ENCODE peak calls at places on chromosomes 12 and 14, in six cellular contexts. One of them, this sample, is unnamed.

GRCh38 chr14:22176930-22177329 is 412.1 kb downstream of the DAD1 start:
- DNase-seq in nucleus accumbens: no peak
- DNase-seq in body of pancreas: no peak
- DNase-seq in fibroblast of lung: no peak
- DNase-seq in T47D: no peak
- DNase-seq in upper lobe of right lung: no peak
- DNase-seq in this sample: no peak

GRCh38 chr12:108803428-108804105 is 53.8 kb downstream of the SSH1 start:
- DNase-seq in nucleus accumbens: peak
- DNase-seq in body of pancreas: peak
- DNase-seq in fibroblast of lung: peak
- DNase-seq in T47D: peak
- DNase-seq in upper lobe of right lung: no peak
- DNase-seq in this sample: peak

GRCh38 chr14:32078794-32079663 is 1.9 kb downstream of the ARHGAP5 start:
- DNase-seq in nucleus accumbens: no peak
- DNase-seq in body of pancreas: no peak
- DNase-seq in fibroblast of lung: peak
- DNase-seq in T47D: no peak
- DNase-seq in upper lobe of right lung: no peak
- DNase-seq in this sample: no peak

GRCh38 chr14:97994020-97994531 is 1196.9 kb downstream of the VRK1 start:
- DNase-seq in nucleus accumbens: no peak
- DNase-seq in body of pancreas: no peak
- DNase-seq in fibroblast of lung: no peak
- DNase-seq in T47D: no peak
- DNase-seq in upper lobe of right lung: no peak
- DNase-seq in this sample: no peak

GRCh38 chr14:100617715-100618693 is 30.8 kb upstream of the BEGAIN start:
- DNase-seq in nucleus accumbens: peak
- DNase-seq in body of pancreas: peak
- DNase-seq in fibroblast of lung: peak
- DNase-seq in T47D: no peak
- DNase-seq in upper lobe of right lung: peak
- DNase-seq in this sample: no peak

GRCh38 chr12:119843100-119843499 is 34.0 kb downstream of the CIT start:
- DNase-seq in nucleus accumbens: no peak
- DNase-seq in body of pancreas: no peak
- DNase-seq in fibroblast of lung: peak
- DNase-seq in T47D: no peak
- DNase-seq in upper lobe of right lung: no peak
- DNase-seq in this sample: peak

GRCh38 chr12:77343291-77343690 is 277.9 kb upstream of the E2F7 start:
- DNase-seq in nucleus accumbens: no peak
- DNase-seq in body of pancreas: no peak
- DNase-seq in fibroblast of lung: peak
- DNase-seq in T47D: no peak
- DNase-seq in upper lobe of right lung: no peak
- DNase-seq in this sample: peak

GRCh38 chr12:108784270-108784669 is 53.0 kb upstream of the CORO1C start:
- DNase-seq in nucleus accumbens: no peak
- DNase-seq in body of pancreas: no peak
- DNase-seq in fibroblast of lung: no peak
- DNase-seq in T47D: no peak
- DNase-seq in upper lobe of right lung: no peak
- DNase-seq in this sample: no peak

GRCh38 chr12:72072613-72073212 is 134.1 kb downstream of the TPH2 start:
- DNase-seq in nucleus accumbens: no peak
- DNase-seq in body of pancreas: no peak
- DNase-seq in fibroblast of lung: no peak
- DNase-seq in T47D: no peak
- DNase-seq in upper lobe of right lung: no peak
- DNase-seq in this sample: no peak

GRCh38 chr14:22547309-22547947 is 41.6 kb downstream of the DAD1 start:
- DNase-seq in nucleus accumbens: no peak
- DNase-seq in body of pancreas: no peak
- DNase-seq in fibroblast of lung: no peak
- DNase-seq in T47D: no peak
- DNase-seq in upper lobe of right lung: no peak
- DNase-seq in this sample: peak

GRCh38 chr12:70217416-70217815 is 25.8 kb upstream of the CNOT2 start:
- DNase-seq in nucleus accumbens: no peak
- DNase-seq in body of pancreas: no peak
- DNase-seq in fibroblast of lung: no peak
- DNase-seq in T47D: no peak
- DNase-seq in upper lobe of right lung: no peak
- DNase-seq in this sample: no peak

GRCh38 chr12:12853435-12853834 is 37.9 kb upstream of the GPRC5A start:
- DNase-seq in nucleus accumbens: no peak
- DNase-seq in body of pancreas: no peak
- DNase-seq in fibroblast of lung: no peak
- DNase-seq in T47D: no peak
- DNase-seq in upper lobe of right lung: no peak
- DNase-seq in this sample: no peak

GRCh38 chr12:8890313-8891084 is 23.8 kb upstream of the PHC1 start:
- DNase-seq in nucleus accumbens: peak
- DNase-seq in body of pancreas: peak
- DNase-seq in fibroblast of lung: peak
- DNase-seq in T47D: peak
- DNase-seq in upper lobe of right lung: no peak
- DNase-seq in this sample: peak

GRCh38 chr12:78586790-78587189 is 277.8 kb upstream of the SYT1 start:
- DNase-seq in nucleus accumbens: no peak
- DNase-seq in body of pancreas: no peak
- DNase-seq in fibroblast of lung: no peak
- DNase-seq in T47D: no peak
- DNase-seq in upper lobe of right lung: peak
- DNase-seq in this sample: no peak

GRCh38 chr12:95326855-95327254 is 109.2 kb downstream of the VEZT start:
- DNase-seq in nucleus accumbens: no peak
- DNase-seq in body of pancreas: no peak
- DNase-seq in fibroblast of lung: no peak
- DNase-seq in T47D: no peak
- DNase-seq in upper lobe of right lung: no peak
- DNase-seq in this sample: no peak

GRCh38 chr14:77580964-77581505 is 35.4 kb downstream of the SPTLC2 start:
- DNase-seq in nucleus accumbens: no peak
- DNase-seq in body of pancreas: no peak
- DNase-seq in fibroblast of lung: peak
- DNase-seq in T47D: peak
- DNase-seq in upper lobe of right lung: no peak
- DNase-seq in this sample: peak

GRCh38 chr12:6338955-6339761 is 2.7 kb downstream of the TNFRSF1A start:
- DNase-seq in nucleus accumbens: no peak
- DNase-seq in body of pancreas: no peak
- DNase-seq in fibroblast of lung: peak
- DNase-seq in T47D: no peak
- DNase-seq in upper lobe of right lung: no peak
- DNase-seq in this sample: no peak

GRCh38 chr12:123903301-123904065 is 69.1 kb downstream of the CCDC92 start:
- DNase-seq in nucleus accumbens: no peak
- DNase-seq in body of pancreas: no peak
- DNase-seq in fibroblast of lung: no peak
- DNase-seq in T47D: no peak
- DNase-seq in upper lobe of right lung: no peak
- DNase-seq in this sample: no peak

GRCh38 chr12:70157099-70157498 is 86.1 kb upstream of the CNOT2 start:
- DNase-seq in nucleus accumbens: no peak
- DNase-seq in body of pancreas: no peak
- DNase-seq in fibroblast of lung: no peak
- DNase-seq in T47D: no peak
- DNase-seq in upper lobe of right lung: no peak
- DNase-seq in this sample: no peak

GRCh38 chr12:107983871-107984480 is 145.1 kb upstream of the WSCD2 start:
- DNase-seq in nucleus accumbens: no peak
- DNase-seq in body of pancreas: no peak
- DNase-seq in fibroblast of lung: no peak
- DNase-seq in T47D: no peak
- DNase-seq in upper lobe of right lung: no peak
- DNase-seq in this sample: no peak

GRCh38 chr12:11780521-11781101 is 131.1 kb downstream of the ETV6 start:
- DNase-seq in nucleus accumbens: no peak
- DNase-seq in body of pancreas: no peak
- DNase-seq in fibroblast of lung: no peak
- DNase-seq in T47D: no peak
- DNase-seq in upper lobe of right lung: no peak
- DNase-seq in this sample: no peak

GRCh38 chr12:85007836-85008235 is 28.2 kb downstream of the TSPAN19 start:
- DNase-seq in nucleus accumbens: no peak
- DNase-seq in body of pancreas: no peak
- DNase-seq in fibroblast of lung: peak
- DNase-seq in T47D: no peak
- DNase-seq in upper lobe of right lung: no peak
- DNase-seq in this sample: no peak

GRCh38 chr12:50387487-50387886 is 8.9 kb downstream of the FAM186A start:
- DNase-seq in nucleus accumbens: no peak
- DNase-seq in body of pancreas: no peak
- DNase-seq in fibroblast of lung: peak
- DNase-seq in T47D: peak
- DNase-seq in upper lobe of right lung: no peak
- DNase-seq in this sample: no peak

GRCh38 chr12:9334026-9334692 is 126.0 kb upstream of the PZP start:
- DNase-seq in nucleus accumbens: no peak
- DNase-seq in body of pancreas: no peak
- DNase-seq in fibroblast of lung: peak
- DNase-seq in T47D: no peak
- DNase-seq in upper lobe of right lung: no peak
- DNase-seq in this sample: no peak

GRCh38 chr12:128783129-128783574 is 40.6 kb downstream of the SLC15A4 start:
- DNase-seq in nucleus accumbens: no peak
- DNase-seq in body of pancreas: no peak
- DNase-seq in fibroblast of lung: no peak
- DNase-seq in T47D: no peak
- DNase-seq in upper lobe of right lung: peak
- DNase-seq in this sample: peak

GRCh38 chr12:107442593-107442992 is 243.0 kb upstream of the PWP1 start:
- DNase-seq in nucleus accumbens: no peak
- DNase-seq in body of pancreas: no peak
- DNase-seq in fibroblast of lung: no peak
- DNase-seq in T47D: no peak
- DNase-seq in upper lobe of right lung: no peak
- DNase-seq in this sample: peak

GRCh38 chr12:123143753-123144461 is 7.0 kb downstream of the PITPNM2 start:
- DNase-seq in nucleus accumbens: no peak
- DNase-seq in body of pancreas: no peak
- DNase-seq in fibroblast of lung: no peak
- DNase-seq in T47D: no peak
- DNase-seq in upper lobe of right lung: no peak
- DNase-seq in this sample: no peak

GRCh38 chr14:64682173-64682710 is 22.0 kb upstream of the PLEKHG3 start:
- DNase-seq in nucleus accumbens: peak
- DNase-seq in body of pancreas: peak
- DNase-seq in fibroblast of lung: peak
- DNase-seq in T47D: no peak
- DNase-seq in upper lobe of right lung: peak
- DNase-seq in this sample: peak

GRCh38 chr14:30283822-30284446 is 275.0 kb upstream of the G2E3 start:
- DNase-seq in nucleus accumbens: no peak
- DNase-seq in body of pancreas: peak
- DNase-seq in fibroblast of lung: peak
- DNase-seq in T47D: peak
- DNase-seq in upper lobe of right lung: no peak
- DNase-seq in this sample: peak

GRCh38 chr14:101097109-101097793 is 193.7 kb upstream of the RTL1 start:
- DNase-seq in nucleus accumbens: no peak
- DNase-seq in body of pancreas: no peak
- DNase-seq in fibroblast of lung: no peak
- DNase-seq in T47D: no peak
- DNase-seq in upper lobe of right lung: no peak
- DNase-seq in this sample: no peak

GRCh38 chr12:124835652-124836410 is 27.8 kb downstream of the SCARB1 start:
- DNase-seq in nucleus accumbens: no peak
- DNase-seq in body of pancreas: no peak
- DNase-seq in fibroblast of lung: no peak
- DNase-seq in T47D: no peak
- DNase-seq in upper lobe of right lung: no peak
- DNase-seq in this sample: no peak

GRCh38 chr12:5480218-5480952 is 48.5 kb downstream of the NTF3 start:
- DNase-seq in nucleus accumbens: no peak
- DNase-seq in body of pancreas: no peak
- DNase-seq in fibroblast of lung: peak
- DNase-seq in T47D: no peak
- DNase-seq in upper lobe of right lung: no peak
- DNase-seq in this sample: peak

GRCh38 chr12:12585115-12585862 is 22.6 kb upstream of the DUSP16 start:
- DNase-seq in nucleus accumbens: no peak
- DNase-seq in body of pancreas: no peak
- DNase-seq in fibroblast of lung: no peak
- DNase-seq in T47D: no peak
- DNase-seq in upper lobe of right lung: no peak
- DNase-seq in this sample: no peak

GRCh38 chr12:53994691-53995310 is 5.2 kb upstream of the HOXC9 start:
- DNase-seq in nucleus accumbens: no peak
- DNase-seq in body of pancreas: no peak
- DNase-seq in fibroblast of lung: no peak
- DNase-seq in T47D: peak
- DNase-seq in upper lobe of right lung: no peak
- DNase-seq in this sample: no peak